ENCODE peak calls at places on chromosomes 11 and 22, in nine cellular contexts. C, D, L, M, Z, G, V, O and B are unnamed samples.

GRCh38 chr11:65047581-65048422 is 6.8 kb downstream of the SAC3D1 start:
- DNase-seq in G (no peak), C (peak; percentile 61), Z (peak; percentile 29), D (no peak), M (no peak), V (no peak), O (peak; percentile 46), L (no peak), B (peak; percentile 84)

GRCh38 chr11:128052912-128053641 is 534.3 kb downstream of the ETS1 start:
- DNase-seq in L (no peak), Z (no peak), O (no peak), M (peak; percentile 56), V (no peak), D (peak; percentile 37), G (peak; percentile 77), C (no peak), B (no peak)

GRCh38 chr11:119673389-119674336 is 55.3 kb downstream of the NECTIN1 start:
- DNase-seq in M (no peak), C (no peak), O (no peak), G (no peak), D (no peak), V (no peak), L (no peak), Z (no peak), B (no peak)

GRCh38 chr11:69149646-69150045 is 6.1 kb upstream of the SMIM38 start:
- DNase-seq in Z (no peak), C (no peak), M (no peak), D (no peak), L (no peak), G (no peak), O (no peak), V (no peak), B (no peak)

GRCh38 chr11:107549253-107549953 is 16.1 kb downstream of the ALKBH8 start:
- DNase-seq in C (no peak), O (no peak), M (peak; percentile 85), G (peak; percentile 51), D (peak; percentile 38), L (no peak), Z (no peak), V (no peak), B (no peak)

GRCh38 chr11:90202342-90202741 is 20.5 kb downstream of the CHORDC1 start:
- DNase-seq in O (no peak), L (no peak), V (no peak), C (no peak), G (no peak), D (peak; percentile 15), M (no peak), Z (no peak), B (no peak)

GRCh38 chr11:62054484-62055121 is 69.2 kb upstream of the INCENP start:
- DNase-seq in L (peak; percentile 56), Z (no peak), M (peak; percentile 95), D (peak; percentile 11), O (no peak), C (no peak), G (peak; percentile 34), V (no peak), B (no peak)

GRCh38 chr11:40602866-40603578 is 856.4 kb downstream of the LRRC4C start:
- DNase-seq in G (no peak), Z (no peak), V (no peak), L (no peak), O (no peak), C (no peak), D (no peak), M (peak; percentile 58), B (no peak)

GRCh38 chr22:29258407-29259252 is 9.2 kb downstream of the RHBDD3 start:
- DNase-seq in G (no peak), D (no peak), O (no peak), L (no peak), V (no peak), Z (no peak), C (no peak), M (no peak), B (no peak)

GRCh38 chr11:3796346-3796745 is 1.0 kb downstream of the NUP98 start:
- DNase-seq in C (peak; percentile 12), M (no peak), O (no peak), G (no peak), V (no peak), D (peak; percentile 19), Z (no peak), L (no peak), B (no peak)

GRCh38 chr11:15621565-15621964 is 506.8 kb downstream of the INSC start:
- DNase-seq in G (no peak), V (no peak), D (no peak), C (no peak), M (no peak), O (no peak), L (no peak), Z (no peak), B (no peak)

GRCh38 chr11:12269104-12269441 is 108.3 kb upstream of the PARVA start:
- DNase-seq in C (peak; percentile 52), G (peak; percentile 68), Z (no peak), L (no peak), D (no peak), V (no peak), M (peak; percentile 93), O (no peak), B (peak; percentile 67)

GRCh38 chr22:35839811-35840739 is 122.4 kb downstream of the APOL5 start:
- DNase-seq in G (peak; percentile 98), D (no peak), Z (peak; percentile 82), M (peak; percentile 91), L (peak; percentile 63), C (peak; percentile 87), V (peak; percentile 68), O (peak; percentile 89), B (peak; percentile 88)

GRCh38 chr11:108654994-108655631 is 9.8 kb upstream of the DDX10 start:
- DNase-seq in D (peak; percentile 6), L (peak; percentile 62), Z (no peak), V (no peak), C (no peak), M (peak; percentile 86), O (peak; percentile 24), G (peak; percentile 56), B (no peak)

GRCh38 chr11:16839821-16840220 is 101.4 kb downstream of the C11orf58 start:
- DNase-seq in D (no peak), G (no peak), V (no peak), Z (no peak), C (no peak), M (no peak), O (no peak), L (no peak), B (no peak)

GRCh38 chr11:85348945-85349344 is 278.2 kb downstream of the DLG2 start:
- DNase-seq in Z (no peak), D (no peak), V (no peak), C (no peak), O (no peak), L (no peak), G (no peak), M (no peak), B (no peak)

GRCh38 chr11:67449116-67449844 is 3.2 kb downstream of the GPR152 start:
- DNase-seq in D (no peak), Z (no peak), G (no peak), O (no peak), C (no peak), V (no peak), L (no peak), M (no peak), B (peak; percentile 33)
- H3K4me1 ChIP-seq in D (peaks cover 49% of the 10 kb centered on the region), Z (peaks cover 14% of the 10 kb centered on the region), G (peaks cover under 1% of the 10 kb centered on the region), O (no peaks in the 10 kb centered on the region), C (no peaks in the 10 kb centered on the region), V (no peaks in the 10 kb centered on the region), L (no peaks in the 10 kb centered on the region), M (peaks cover under 1% of the 10 kb centered on the region), B (no peaks in the 10 kb centered on the region)

GRCh38 chr22:20464912-20465758 is 27.5 kb upstream of the SCARF2 start:
- DNase-seq in D (no peak), O (peak; percentile 9), Z (no peak), V (no peak), M (no peak), C (no peak), G (no peak), L (no peak), B (peak; percentile 32)
- H3K4me1 ChIP-seq in D (peaks cover 63% of the 10 kb centered on the region), O (peaks cover 6% of the 10 kb centered on the region), Z (peaks cover 25% of the 10 kb centered on the region), V (no peaks in the 10 kb centered on the region), M (no peaks in the 10 kb centered on the region), C (no peaks in the 10 kb centered on the region), G (no peaks in the 10 kb centered on the region), L (no peaks in the 10 kb centered on the region), B (peaks cover 2% of the 10 kb centered on the region)

DNA sequence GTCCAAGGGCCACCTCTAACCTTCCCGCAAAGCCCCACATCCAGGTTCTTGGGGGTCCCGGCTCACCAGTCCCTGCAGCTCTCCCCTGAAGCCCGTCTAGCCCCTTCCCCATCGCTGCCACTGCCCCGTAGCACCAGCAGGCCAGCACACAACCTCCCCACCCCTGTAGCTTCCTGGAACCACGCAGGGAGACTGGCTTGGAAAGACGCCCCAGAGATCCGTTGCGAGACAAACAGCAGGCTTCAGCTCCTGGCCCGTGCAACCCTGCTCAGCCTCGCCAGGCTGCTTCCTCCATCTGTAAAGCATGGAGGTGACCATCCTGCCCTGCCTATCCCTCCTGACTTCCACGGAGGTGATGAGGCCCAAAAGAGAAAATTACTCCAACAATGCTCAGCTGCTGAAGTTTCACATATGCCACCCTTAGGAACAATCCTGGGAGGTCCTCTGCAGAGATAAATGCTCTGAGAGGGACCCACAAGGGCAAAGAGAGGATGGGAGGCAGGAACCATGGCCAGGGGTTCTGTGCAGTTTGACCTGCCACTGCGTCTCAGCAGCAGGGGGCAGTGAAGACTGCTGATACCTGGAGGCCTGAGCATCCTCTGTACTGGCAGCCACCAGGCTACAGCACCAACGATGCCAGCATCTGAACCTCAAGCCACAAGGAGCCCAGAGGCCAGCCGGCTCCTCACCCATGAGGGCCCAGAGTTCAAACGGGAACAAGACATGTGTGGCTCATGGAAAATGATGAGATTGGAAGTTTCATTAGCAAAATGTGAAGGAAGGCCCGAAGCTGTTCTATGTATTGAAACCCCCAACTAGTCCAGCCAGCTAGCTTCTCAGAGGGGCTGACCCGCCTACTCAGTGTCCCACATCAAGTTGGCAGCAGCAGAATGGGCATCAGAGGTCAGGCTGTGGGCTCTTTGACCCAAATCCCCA is 16.1 kb downstream of the DGCR2 start:
- DNase-seq in G (no peak), D (peak; percentile 54), M (peak; percentile 12), O (no peak), C (no peak), V (no peak), L (no peak), Z (no peak), B (no peak)
- H3K4me1 ChIP-seq in G (peaks cover 23% of the 10 kb centered on the region), D (peaks cover 56% of the 10 kb centered on the region), M (peaks cover 8% of the 10 kb centered on the region), O (peaks cover 20% of the 10 kb centered on the region), C (no peaks in the 10 kb centered on the region), V (peaks cover 20% of the 10 kb centered on the region), L (no peaks in the 10 kb centered on the region), Z (peaks cover 72% of the 10 kb centered on the region), B (peaks cover 11% of the 10 kb centered on the region)

GRCh38 chr22:43157874-43158546 is 6.7 kb downstream of the TSPO start:
- DNase-seq in V (no peak), Z (no peak), D (no peak), M (no peak), L (no peak), C (no peak), O (no peak), G (no peak), B (no peak)

GRCh38 chr22:43154887-43155536 is 3.7 kb downstream of the TSPO start:
- DNase-seq in V (no peak), D (no peak), L (no peak), M (no peak), Z (no peak), O (no peak), G (no peak), C (peak; percentile 88), B (no peak)

GRCh38 chr22:43153916-43154315 is 2.6 kb downstream of the TSPO start:
- DNase-seq in G (no peak), Z (no peak), O (no peak), L (no peak), V (no peak), M (no peak), D (no peak), C (no peak), B (no peak)

GRCh38 chr22:43158778-43159483 is 7.6 kb downstream of the TSPO start:
- DNase-seq in C (no peak), Z (no peak), V (no peak), G (no peak), M (no peak), O (no peak), D (no peak), L (no peak), B (no peak)

GRCh38 chr22:43155789-43156188 is 4.4 kb downstream of the TSPO start:
- DNase-seq in G (no peak), D (no peak), V (no peak), O (no peak), Z (no peak), L (no peak), C (no peak), M (no peak), B (no peak)
- H3K4me1 ChIP-seq in G (peaks cover 11% of the 10 kb centered on the region), D (peaks cover 20% of the 10 kb centered on the region), V (no peaks in the 10 kb centered on the region), O (peaks cover 7% of the 10 kb centered on the region), Z (peaks cover 58% of the 10 kb centered on the region), L (no peaks in the 10 kb centered on the region), C (no peaks in the 10 kb centered on the region), M (peaks cover 13% of the 10 kb centered on the region), B (peaks cover 4% of the 10 kb centered on the region)